ENCODE peak calls at places on chromosomes 3 and 15, in ten cellular contexts. E is lung; Q is CD4-positive, alpha-beta memory T cell; X is heart left ventricle; S is PC-3; C is CD8-positive, alpha-beta T cell; H is H9; Y is endothelial cell of umbilical vein; J is testis; R is GM23248. K is an unnamed sample. For H3K4me1, the result is how much of the 10 kb centered on the place peaks cover.

GRCh38 chr3:79067734-79068133 is 700.1 kb downstream of the ROBO1 start:
- DNase-seq in E (no peak), Q (no peak), X (no peak), S (no peak), C (no peak), H (no peak), Y (no peak), J (no peak), R (no peak), K (no peak)

GRCh38 chr3:173065543-173065970 is 75.5 kb downstream of the SPATA16 start:
- DNase-seq in E (no peak), Q (no peak), X (peak), S (peak), C (no peak), H (no peak), Y (no peak), J (no peak), R (peak), K (no peak)

GRCh38 chr3:49554639-49555265 is 475 bp downstream of the BSN start:
- DNase-seq in E (no peak), Q (no peak), X (peak), S (peak), C (peak), H (peak), Y (no peak), J (peak), R (no peak), K (no peak)

GRCh38 chr15:81323559-81323943 is 390 bp downstream of the STARD5 start:
- DNase-seq in E (no peak), Q (no peak), X (no peak), S (no peak), C (no peak), H (no peak), Y (no peak), J (no peak), R (peak), K (no peak)

GRCh38 chr3:196406806-196407470 is 25.3 kb downstream of the UBXN7 start:
- DNase-seq in E (no peak), Q (no peak), X (no peak), S (no peak), C (no peak), H (no peak), Y (no peak), J (no peak), R (peak), K (no peak)

GRCh38 chr15:62365795-62366442 is 200.8 kb upstream of the C2CD4B start:
- DNase-seq in E (no peak), Q (no peak), X (no peak), S (peak), C (no peak), H (no peak), Y (no peak), J (no peak), R (no peak), K (no peak)

GRCh38 chr3:14949126-14949525 is 1.7 kb downstream of the NR2C2 start:
- DNase-seq in E (no peak), Q (no peak), X (no peak), S (no peak), C (no peak), H (no peak), Y (peak), J (no peak), R (peak), K (no peak)

GRCh38 chr15:100889359-100890058 is 9.9 kb downstream of the ALDH1A3 start:
- DNase-seq in E (peak), Q (no peak), X (peak), S (peak), C (no peak), H (no peak), Y (peak), J (peak), R (peak), K (peak)

GRCh38 chr3:160224811-160225180 is 426 bp upstream of the C3orf80 start:
- DNase-seq in E (no peak), Q (no peak), X (no peak), S (no peak), C (no peak), H (no peak), Y (no peak), J (no peak), R (no peak), K (no peak)
- H3K4me1 ChIP-seq in E (under half), Q (under half), X (under half), S (under half), C (under half), H (under half), Y (under half), J (under half), R (under half), K (under half)

GRCh38 chr15:88391006-88391405 is 76.2 kb downstream of the MRPL46 start:
- DNase-seq in E (no peak), Q (no peak), X (no peak), S (no peak), C (no peak), H (no peak), Y (no peak), J (no peak), R (peak), K (no peak)
- H3K4me1 ChIP-seq in E (under half), Q (under half), X (under half), S (under half), C (under half), H (under half), Y (under half), J (under half), R (under half), K (under half)

GRCh38 chr3:157109267-157110141 is 50.4 kb downstream of the CCNL1 start:
- DNase-seq in E (no peak), Q (no peak), X (peak), S (no peak), C (no peak), H (no peak), Y (no peak), J (no peak), R (no peak), K (no peak)
- H3K4me1 ChIP-seq in E (under half), Q (under half), X (under half), S (under half), C (under half), H (under half), Y (under half), J (under half), R (under half), K (under half)

DNA sequence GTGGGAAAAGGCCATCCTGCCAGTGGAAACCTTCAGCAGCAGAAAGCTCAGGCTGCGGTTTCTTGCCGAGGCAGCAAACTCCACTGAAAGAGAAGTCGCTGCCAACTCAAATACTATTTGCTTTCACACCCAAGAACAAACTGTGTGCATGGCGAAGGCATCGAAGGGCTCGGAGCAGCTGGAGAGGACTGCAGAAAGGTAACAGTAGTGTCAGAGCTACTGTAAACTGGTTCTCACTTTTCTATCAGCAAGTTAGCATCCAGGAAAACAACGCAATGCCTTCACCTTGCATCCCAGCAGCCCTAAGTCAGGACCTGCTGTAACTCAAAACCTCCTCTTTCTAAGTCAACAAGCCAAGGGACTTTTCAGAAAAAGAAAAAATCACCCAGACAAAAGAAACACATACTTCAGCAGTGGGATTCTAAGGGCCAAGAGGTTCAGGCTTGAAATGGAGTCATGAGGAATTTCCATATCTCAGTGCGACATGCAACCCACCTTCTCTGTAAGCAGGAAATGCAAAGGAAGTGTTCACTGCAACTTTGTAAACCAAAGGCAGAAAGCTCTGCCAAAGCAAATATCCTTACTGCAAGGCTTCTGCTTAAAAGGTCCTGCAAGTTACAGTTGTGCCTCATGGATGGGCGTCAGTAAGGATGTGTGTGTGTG is 193.5 kb downstream of the FOXP1 start:
- DNase-seq in E (peak), Q (no peak), X (peak), S (peak), C (peak), H (peak), Y (peak), J (peak), R (peak), K (peak)
- H3K4me1 ChIP-seq in E (under half), Q (half or more), X (under half), S (under half), C (half or more), H (under half), Y (under half), J (under half), R (under half), K (under half)

DNA sequence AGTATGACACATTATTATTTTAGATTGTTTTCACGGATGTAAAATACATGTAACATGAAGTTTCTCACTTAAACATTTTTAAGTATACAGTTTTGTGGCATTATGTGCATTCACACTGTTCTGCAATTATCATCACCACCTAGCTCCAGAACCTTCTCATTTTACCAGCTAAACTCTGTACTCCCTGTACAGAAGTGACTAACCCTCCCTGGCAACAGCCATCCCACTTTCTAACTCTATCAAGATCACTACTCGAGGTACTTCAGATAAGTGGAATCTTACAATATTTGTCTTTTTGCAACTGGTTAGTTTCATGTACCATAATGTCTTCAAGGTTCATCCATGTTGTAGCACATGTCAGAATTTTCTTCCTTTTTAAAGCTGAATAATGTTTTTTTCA is 116.3 kb upstream of the IGF1R start:
- DNase-seq in E (no peak), Q (no peak), X (no peak), S (no peak), C (no peak), H (no peak), Y (no peak), J (no peak), R (no peak), K (no peak)
- H3K4me1 ChIP-seq in E (under half), Q (under half), X (under half), S (under half), C (under half), H (under half), Y (under half), J (under half), R (under half), K (under half)

GRCh38 chr3:108133858-108134554 is 43.2 kb upstream of the CD47 start:
- DNase-seq in E (no peak), Q (no peak), X (no peak), S (no peak), C (no peak), H (no peak), Y (no peak), J (no peak), R (no peak), K (no peak)
- H3K4me1 ChIP-seq in E (under half), Q (half or more), X (under half), S (under half), C (half or more), H (under half), Y (under half), J (under half), R (under half), K (under half)

GRCh38 chr15:72230197-72231065 is 559 bp downstream of the PKM start:
- DNase-seq in E (peak), Q (peak), X (peak), S (peak), C (peak), H (peak), Y (peak), J (peak), R (peak), K (peak)
- H3K4me1 ChIP-seq in E (under half), Q (half or more), X (half or more), S (under half), C (under half), H (under half), Y (under half), J (under half), R (under half), K (half or more)